ENCODE peak calls at places on chromosome 22, in six cellular contexts. F is HuH-7; G is GM10248; K is activated CD4-positive, alpha-beta T cell treated with anti-CD3 and anti-CD28 coated beads, Interleukin-2, amount 50 U/mL, for 4 hours; N is AG09319; V is AG09309. H is an unnamed sample.

GRCh38 chr22:25403752-25404471 is 160.6 kb upstream of the GRK3 start:
- DNase-seq in F (no peak), N (peak), V (peak), K (no peak), G (peak), H (peak)

GRCh38 chr22:36258750-36259619 is 6.1 kb downstream of the APOL1 start:
- DNase-seq in F (no peak), V (no peak), G (peak), K (no peak), N (no peak), H (no peak)

GRCh38 chr22:44129614-44129976 is 51.1 kb upstream of the PARVG start:
- DNase-seq in F (no peak), V (no peak), G (no peak), K (no peak), N (no peak), H (no peak)

GRCh38 chr22:38286915-38287669 is 14.3 kb upstream of the TMEM184B start:
- DNase-seq in V (no peak), F (no peak), G (no peak), K (no peak), N (no peak), H (no peak)

GRCh38 chr22:23862103-23862502 is 4.4 kb downstream of the SLC2A11 start:
- DNase-seq in V (no peak), F (peak), G (peak), N (no peak), K (no peak), H (peak)

GRCh38 chr22:20011993-20012740 is 4.5 kb downstream of the ARVCF start:
- DNase-seq in V (no peak), K (no peak), N (no peak), F (no peak), G (no peak), H (no peak)

GRCh38 chr22:30809086-30809485 is 114.4 kb downstream of the OSBP2 start:
- DNase-seq in G (no peak), N (no peak), K (no peak), V (no peak), F (no peak), H (no peak)

GRCh38 chr22:17430298-17430900 is 61.1 kb downstream of the CECR2 start:
- DNase-seq in N (no peak), K (no peak), G (no peak), F (no peak), V (no peak), H (no peak)

GRCh38 chr22:45911601-45912271 is 65.2 kb downstream of the WNT7B start:
- DNase-seq in V (no peak), F (no peak), N (no peak), K (no peak), G (no peak), H (no peak)

GRCh38 chr22:26681395-26681821 is 24.0 kb downstream of the MIAT start:
- DNase-seq in V (no peak), K (no peak), G (no peak), N (no peak), F (no peak), H (peak)

GRCh38 chr22:31940506-31940905 is 3.8 kb upstream of the YWHAH start:
- DNase-seq in F (no peak), N (no peak), K (no peak), V (no peak), G (no peak), H (no peak)

GRCh38 chr22:37328017-37328416 is 45.7 kb downstream of the CYTH4 start:
- DNase-seq in F (no peak), K (no peak), G (no peak), N (no peak), V (peak), H (peak)

GRCh38 chr22:50600541-50600940 is at the start of gene MAPK8IP2:
- DNase-seq in G (no peak), K (no peak), V (no peak), F (no peak), N (no peak), H (no peak)

GRCh38 chr22:48897959-48898358 is 929.7 kb downstream of the BRD1 start:
- DNase-seq in F (no peak), G (no peak), K (no peak), N (no peak), V (no peak), H (no peak)

H was measured in fibroblast of gingiva.